ENCODE peak calls at places on chromosome 5, in nine cellular contexts. L, Q, I, Y, D, W, G, C and P are unnamed samples.
A peak's percentile ranks its signal among the peaks of the same experiment; 100 is the strongest.

GRCh38 chr5:124869481-124870033 is 123.1 kb upstream of the ZNF608 start:
- DNase-seq in L (no peak), Q (no peak), I (no peak), Y (no peak), D (no peak), W (no peak), G (no peak), C (no peak), P (no peak)

GRCh38 chr5:43192558-43193170 is 639 bp downstream of the NIM1K start:
- DNase-seq in L (no peak), Q (peak; percentile 74), I (peak; percentile 32), Y (peak; percentile 68), D (peak; percentile 24), W (peak; percentile 55), G (peak; percentile 30), C (no peak), P (peak; percentile 20)

GRCh38 chr5:6712136-6712581 is 1.1 kb upstream of the TENT4A start:
- DNase-seq in L (peak; percentile 50), Q (peak; percentile 87), I (peak; percentile 53), Y (peak; percentile 79), D (peak; percentile 55), W (peak; percentile 67), G (peak; percentile 58), C (peak; percentile 59), P (peak; percentile 59)

GRCh38 chr5:86971034-86971511 is 296.6 kb upstream of the RASA1 start:
- DNase-seq in L (no peak), Q (peak; percentile 53), I (no peak), Y (no peak), D (no peak), W (no peak), G (no peak), C (no peak), P (no peak)

GRCh38 chr5:94072116-94072515 is 330.7 kb upstream of the POU5F2 start:
- DNase-seq in L (no peak), Q (no peak), I (no peak), Y (no peak), D (no peak), W (no peak), G (no peak), C (no peak), P (no peak)

GRCh38 chr5:157855404-157855994 is 3.4 kb downstream of the CLINT1 start:
- DNase-seq in L (peak; percentile 60), Q (peak; percentile 79), I (peak; percentile 52), Y (no peak), D (peak; percentile 34), W (peak; percentile 49), G (no peak), C (peak; percentile 50), P (peak; percentile 42)

GRCh38 chr5:41519801-41520200 is 9.4 kb upstream of the PLCXD3 start:
- DNase-seq in L (no peak), Q (peak; percentile 24), I (no peak), Y (no peak), D (no peak), W (no peak), G (no peak), C (no peak), P (no peak)

GRCh38 chr5:178338750-178339144 is 106.1 kb upstream of the PHYKPL start:
- DNase-seq in L (no peak), Q (no peak), I (peak; percentile 3), Y (no peak), D (no peak), W (no peak), G (no peak), C (no peak), P (no peak)

GRCh38 chr5:435961-436640 is 6.9 kb upstream of the EXOC3 start:
- DNase-seq in L (no peak), Q (peak; percentile 58), I (no peak), Y (peak; percentile 53), D (peak; percentile 26), W (no peak), G (no peak), C (peak; percentile 0), P (no peak)

GRCh38 chr5:180673371-180674252 is 24.2 kb upstream of the FLT4 start:
- DNase-seq in L (no peak), Q (no peak), I (no peak), Y (no peak), D (no peak), W (no peak), G (no peak), C (no peak), P (no peak)

GRCh38 chr5:31611002-31611401 is 27.9 kb upstream of the PDZD2 start:
- DNase-seq in L (no peak), Q (no peak), I (no peak), Y (no peak), D (no peak), W (no peak), G (no peak), C (no peak), P (no peak)

GRCh38 chr5:161284445-161284844 is 262.1 kb downstream of the GABRB2 start:
- DNase-seq in L (no peak), Q (no peak), I (no peak), Y (no peak), D (no peak), W (no peak), G (no peak), C (no peak), P (no peak)

GRCh38 chr5:157714480-157714879 is 16.7 kb upstream of the THG1L start:
- DNase-seq in L (no peak), Q (peak; percentile 22), I (no peak), Y (no peak), D (no peak), W (no peak), G (no peak), C (no peak), P (no peak)

GRCh38 chr5:1633605-1634336 is 110.0 kb upstream of the LPCAT1 start:
- DNase-seq in L (peak; percentile 80), Q (peak; percentile 89), I (peak; percentile 85), Y (peak; percentile 91), D (peak; percentile 92), W (peak; percentile 89), G (peak; percentile 86), C (peak; percentile 72), P (peak; percentile 76)

GRCh38 chr5:156704139-156704538 is 146.0 kb upstream of the PPP1R2B start:
- DNase-seq in L (no peak), Q (no peak), I (no peak), Y (no peak), D (no peak), W (no peak), G (no peak), C (no peak), P (no peak)

GRCh38 chr5:142749321-142749720 is 20.9 kb upstream of the ARHGAP26 start:
- DNase-seq in L (no peak), Q (peak; percentile 83), I (no peak), Y (no peak), D (no peak), W (no peak), G (no peak), C (no peak), P (no peak)

GRCh38 chr5:43661102-43661501 is 58.1 kb downstream of the NNT start:
- DNase-seq in L (no peak), Q (peak; percentile 71), I (no peak), Y (no peak), D (no peak), W (no peak), G (no peak), C (peak; percentile 28), P (peak; percentile 42)

GRCh38 chr5:84228266-84228665 is 156.4 kb downstream of the EDIL3 start:
- DNase-seq in L (no peak), Q (no peak), I (no peak), Y (no peak), D (no peak), W (no peak), G (no peak), C (no peak), P (no peak)
- H3K9me3 ChIP-seq in L (no peaks in the 10 kb centered on the region), Q (no peaks in the 10 kb centered on the region), I (no peaks in the 10 kb centered on the region), Y (no peaks in the 10 kb centered on the region), D (no peaks in the 10 kb centered on the region), W (no peaks in the 10 kb centered on the region), G (no peaks in the 10 kb centered on the region), C (no peaks in the 10 kb centered on the region), P (no peaks in the 10 kb centered on the region)

GRCh38 chr5:8710426-8710930 is 835.4 kb downstream of the SEMA5A start:
- DNase-seq in L (no peak), Q (no peak), I (no peak), Y (no peak), D (no peak), W (no peak), G (no peak), C (no peak), P (no peak)
- H3K9me3 ChIP-seq in L (peaks cover 4% of the 10 kb centered on the region), Q (no peaks in the 10 kb centered on the region), I (no peaks in the 10 kb centered on the region), Y (no peaks in the 10 kb centered on the region), D (no peaks in the 10 kb centered on the region), W (no peaks in the 10 kb centered on the region), G (no peaks in the 10 kb centered on the region), C (no peaks in the 10 kb centered on the region), P (no peaks in the 10 kb centered on the region)

DNA sequence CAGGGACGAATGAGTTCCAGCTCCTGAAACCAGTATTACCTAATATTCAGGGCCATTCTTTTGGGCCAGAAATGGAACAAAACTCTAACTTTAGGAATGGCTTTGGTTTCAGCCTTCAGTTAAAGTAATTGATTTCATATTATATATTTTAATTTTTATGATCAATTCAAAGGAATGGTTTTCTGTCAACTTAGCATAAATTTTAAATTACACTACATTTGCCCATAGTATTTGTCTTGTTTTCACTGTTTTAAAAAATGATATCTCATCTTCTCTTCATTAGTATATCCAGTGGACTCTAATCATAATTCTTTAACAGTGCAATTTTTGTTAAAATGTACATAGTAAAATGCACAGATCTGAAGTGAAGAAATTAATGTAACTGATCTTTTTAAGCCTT is 1.9 kb upstream of the PCDHB16 start:
- DNase-seq in L (no peak), Q (no peak), I (no peak), Y (no peak), D (no peak), W (no peak), G (no peak), C (no peak), P (no peak)
- H3K9me3 ChIP-seq in L (peaks cover 80% of the 10 kb centered on the region), Q (no peaks in the 10 kb centered on the region), I (peaks cover 5% of the 10 kb centered on the region), Y (peaks cover 7% of the 10 kb centered on the region), D (no peaks in the 10 kb centered on the region), W (no peaks in the 10 kb centered on the region), G (peaks cover 68% of the 10 kb centered on the region), C (peaks cover 56% of the 10 kb centered on the region), P (no peaks in the 10 kb centered on the region)

GRCh38 chr5:141398608-141399007 is 861 bp downstream of the PCDHGB5 start:
- DNase-seq in L (no peak), Q (no peak), I (no peak), Y (no peak), D (no peak), W (no peak), G (no peak), C (no peak), P (no peak)

GRCh38 chr5:141392429-141393198 is at the start of gene PCDHGA8:
- DNase-seq in L (no peak), Q (peak; percentile 48), I (no peak), Y (no peak), D (no peak), W (no peak), G (no peak), C (no peak), P (no peak)

GRCh38 chr5:141389153-141390042 is 1.9 kb downstream of the PCDHGB4 start:
- DNase-seq in L (no peak), Q (no peak), I (no peak), Y (no peak), D (no peak), W (no peak), G (no peak), C (no peak), P (no peak)

GRCh38 chr5:141388661-141389060 is 1.2 kb downstream of the PCDHGB4 start:
- DNase-seq in L (no peak), Q (no peak), I (no peak), Y (no peak), D (no peak), W (no peak), G (no peak), C (no peak), P (no peak)

GRCh38 chr5:141393267-141393666 is 834 bp downstream of the PCDHGA8 start:
- DNase-seq in L (no peak), Q (no peak), I (no peak), Y (no peak), D (no peak), W (no peak), G (no peak), C (no peak), P (no peak)
- H3K9me3 ChIP-seq in L (peaks cover 95% of the 10 kb centered on the region), Q (no peaks in the 10 kb centered on the region), I (no peaks in the 10 kb centered on the region), Y (peaks cover 36% of the 10 kb centered on the region), D (peaks cover 11% of the 10 kb centered on the region), W (peaks cover 9% of the 10 kb centered on the region), G (peaks cover 94% of the 10 kb centered on the region), C (peaks cover 84% of the 10 kb centered on the region), P (no peaks in the 10 kb centered on the region)